ENCODE peak calls at places on chromosomes 7 and 10, in four cellular contexts. N is left ventricle myocardium inferior; Q is CD4-positive, alpha-beta T cell; B is transverse colon. Y is an unnamed sample.

GRCh38 chr10:124663228-124663627 is 81.0 kb downstream of the FAM53B start:
- DNase-seq in Q (no peak), B (no peak), N (no peak), Y (no peak)

GRCh38 chr7:55094122-55094690 is 75.4 kb downstream of the EGFR start:
- DNase-seq in B (no peak), Q (no peak), N (no peak), Y (no peak)

GRCh38 chr7:102072003-102072402 is 214.7 kb upstream of the SH2B2 start:
- DNase-seq in Q (no peak), B (no peak), N (no peak), Y (no peak)

GRCh38 chr7:99041526-99041925 is 102.4 kb downstream of the SMURF1 start:
- DNase-seq in Q (no peak), B (peak; percentile 55), N (no peak), Y (no peak)

GRCh38 chr7:29723599-29723998 is 82.7 kb upstream of the WIPF3 start:
- DNase-seq in B (no peak), N (no peak), Q (no peak), Y (no peak)

GRCh38 chr10:122233857-122234348 is 37.2 kb upstream of the BTBD16 start:
- DNase-seq in N (peak; percentile 70), Q (no peak), B (no peak), Y (no peak)

GRCh38 chr10:112649492-112650152 is 202.6 kb downstream of the VTI1A start:
- DNase-seq in B (no peak), Q (no peak), N (no peak), Y (no peak)

GRCh38 chr7:150566572-150566971 is 618 bp upstream of the GIMAP4 start:
- DNase-seq in B (no peak), Q (no peak), N (no peak), Y (no peak)

GRCh38 chr10:132110091-132110490 is 44.3 kb downstream of the JAKMIP3 start:
- DNase-seq in N (peak; percentile 11), B (no peak), Q (no peak), Y (no peak)

GRCh38 chr10:14751576-14752330 is 22.9 kb downstream of the FAM107B start:
- DNase-seq in N (peak; percentile 64), B (peak; percentile 38), Q (no peak), Y (no peak)

GRCh38 chr7:132865366-132865765 is 216.5 kb downstream of the CHCHD3 start:
- DNase-seq in B (no peak), Q (no peak), N (peak; percentile 15), Y (no peak)

GRCh38 chr10:75864717-75865116 is 433.3 kb downstream of the LRMDA start:
- DNase-seq in Q (no peak), N (no peak), B (no peak), Y (no peak)

GRCh38 chr7:43394441-43395130 is 188.3 kb upstream of the STK17A start:
- DNase-seq in Q (no peak), N (no peak), B (no peak), Y (no peak)

GRCh38 chr7:113113912-113114311 is 4.4 kb downstream of the SMIM30 start:
- DNase-seq in Q (no peak), N (no peak), B (no peak), Y (no peak)

GRCh38 chr7:80908360-80908797 is 10.5 kb downstream of the SEMA3C start:
- DNase-seq in B (no peak), N (no peak), Q (no peak), Y (no peak)

GRCh38 chr10:69839696-69840345 is 38.1 kb downstream of the COL13A1 start:
- DNase-seq in B (no peak), Q (no peak), N (no peak), Y (no peak)

GRCh38 chr7:98110249-98111022 is 3.8 kb downstream of the LMTK2 start:
- DNase-seq in Q (no peak), N (no peak), B (peak; percentile 51), Y (no peak)

GRCh38 chr7:12686894-12687212 is 580 bp upstream of the ARL4A start:
- DNase-seq in B (no peak), Q (no peak), N (no peak), Y (no peak)

GRCh38 chr7:6284055-6284400 is 11.6 kb upstream of the CYTH3 start:
- DNase-seq in B (no peak), N (no peak), Q (no peak), Y (no peak)

DNA sequence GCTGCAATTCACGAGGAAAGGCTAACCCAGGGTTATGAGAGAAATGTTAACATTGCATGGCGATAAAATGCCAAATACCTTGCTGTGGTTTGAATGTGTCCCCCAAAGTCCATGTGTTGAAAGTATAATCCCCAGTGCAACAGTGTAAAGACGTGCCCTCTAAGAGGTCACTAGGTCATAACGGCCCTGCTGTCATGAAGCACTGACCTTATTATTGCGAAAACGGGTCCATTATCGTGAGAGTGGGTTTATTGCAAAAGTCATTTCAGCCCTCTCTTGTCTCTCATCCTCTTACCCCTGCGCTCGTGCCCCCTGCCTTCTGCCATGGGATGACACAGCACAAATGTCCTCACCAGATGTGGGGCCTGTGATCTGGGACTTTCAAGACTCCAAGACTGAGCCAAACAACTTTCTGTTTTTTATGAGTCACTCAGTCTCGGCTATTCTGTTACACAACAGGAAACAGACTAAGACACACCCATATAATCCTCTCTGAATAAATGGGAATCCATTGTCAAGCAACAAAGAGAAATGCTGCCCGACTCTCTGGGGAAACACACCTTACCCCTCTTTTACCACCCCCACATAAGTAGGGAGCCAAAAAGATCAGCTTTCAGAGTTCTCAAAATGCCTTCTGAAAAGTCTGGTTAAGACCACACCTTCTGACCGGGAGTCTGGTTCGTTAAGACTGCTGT is 73.1 kb upstream of the UCN3 start:
- DNase-seq in Q (peak; percentile 73), N (peak; percentile 52), B (peak; percentile 43), Y (no peak)
- TF ChIP-seq CTCF in Q (no peak), N (no peak), B (no peak), Y (no peak)

GRCh38 chr7:155643804-155644177 is 670 bp upstream of the RBM33 start:
- DNase-seq in N (no peak), Q (no peak), B (no peak), Y (no peak)

GRCh38 chr7:155646669-155647068 is 2.2 kb downstream of the RBM33 start:
- DNase-seq in Q (no peak), N (no peak), B (no peak), Y (no peak)

GRCh38 chr7:155644178-155644970 is at the start of gene RBM33:
- DNase-seq in B (peak; percentile 81), N (peak; percentile 78), Q (peak; percentile 76), Y (peak; percentile 61)

GRCh38 chr7:155645652-155646051 is 1.2 kb downstream of the RBM33 start:
- DNase-seq in B (no peak), Q (no peak), N (no peak), Y (no peak)

GRCh38 chr7:155644971-155645509 is 579 bp downstream of the RBM33 start:
- DNase-seq in Q (peak; percentile 51), B (peak; percentile 38), N (peak; percentile 21), Y (peak; percentile 15)
- TF ChIP-seq CTCF in Q (no peak), B (no peak), N (no peak), Y (no peak)

GRCh38 chr7:121493553-121493952 is 97.4 kb upstream of the FAM3C start:
- DNase-seq in Q (no peak), N (no peak), B (no peak), Y (no peak)
- TF ChIP-seq CTCF in Q (no peak), N (no peak), B (no peak), Y (no peak)

GRCh38 chr7:4683884-4684565 is 1.9 kb downstream of the FOXK1 start:
- DNase-seq in Q (peak; percentile 40), B (peak; percentile 63), N (peak; percentile 68), Y (peak; percentile 30)
- TF ChIP-seq CTCF in Q (peak; percentile 69), B (peak; percentile 44), N (peak; percentile 19), Y (no peak)

GRCh38 chr7:127938588-127938987 is 92.6 kb downstream of the LRRC4 start:
- DNase-seq in N (no peak), Q (no peak), B (no peak), Y (no peak)
- TF ChIP-seq CTCF in N (no peak), Q (no peak), B (no peak), Y (no peak)

DNA sequence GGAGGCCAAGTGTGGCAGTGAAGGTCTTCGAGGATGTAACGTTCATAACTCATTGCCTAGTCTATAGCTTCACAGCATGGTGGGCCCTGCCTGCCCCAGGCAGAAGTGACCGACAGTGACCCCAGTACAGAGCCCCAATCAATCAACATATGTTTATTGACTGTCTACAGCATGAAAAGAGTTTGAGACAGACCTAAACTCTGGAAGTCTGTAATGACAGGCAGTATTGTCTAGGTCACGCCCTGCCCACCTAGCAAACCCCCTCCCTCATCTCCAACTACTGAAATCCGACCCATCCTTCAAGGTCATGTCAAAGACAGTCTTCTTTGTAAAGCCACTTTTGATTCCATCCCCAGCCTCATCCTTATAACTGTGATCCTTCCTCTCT is 43.9 kb downstream of the LYZL1 start:
- DNase-seq in N (no peak), B (no peak), Q (no peak), Y (no peak)
- TF ChIP-seq CTCF in N (no peak), B (no peak), Q (no peak), Y (no peak)

DNA sequence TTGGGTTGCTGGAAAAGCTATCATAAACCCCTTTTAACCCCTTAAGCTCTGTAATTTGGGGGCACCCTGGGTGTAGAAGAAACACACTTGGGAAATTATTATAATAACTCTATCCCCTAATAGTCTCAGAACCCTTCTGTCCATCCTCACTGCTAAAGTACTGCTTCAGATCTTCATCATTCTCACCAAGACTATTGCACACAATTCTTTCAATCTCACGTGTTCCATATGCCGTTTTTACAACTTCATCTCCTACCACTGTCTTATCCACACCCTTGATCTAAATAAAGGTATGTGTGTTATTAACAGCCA is 15.8 kb downstream of the ANKRD22 start:
- DNase-seq in B (no peak), Q (no peak), N (no peak), Y (no peak)
- TF ChIP-seq CTCF in B (no peak), Q (peak; percentile 59), N (no peak), Y (no peak)

GRCh38 chr10:58335306-58336005 is 650 bp downstream of the UBE2D1 start:
- DNase-seq in Q (no peak), N (peak; percentile 52), B (peak; percentile 27), Y (peak; percentile 5)

GRCh38 chr10:58336242-58336641 is 1.4 kb downstream of the UBE2D1 start:
- DNase-seq in B (no peak), Q (no peak), N (no peak), Y (no peak)

GRCh38 chr10:58330397-58330796 is 4.4 kb upstream of the UBE2D1 start:
- DNase-seq in Q (no peak), N (no peak), B (no peak), Y (no peak)

GRCh38 chr10:58334817-58335305 is at the start of gene UBE2D1:
- DNase-seq in N (peak; percentile 94), Q (peak; percentile 85), B (peak; percentile 95), Y (peak; percentile 85)
- TF ChIP-seq CTCF in N (peak; percentile 55), Q (no peak), B (no peak), Y (no peak)

DNA sequence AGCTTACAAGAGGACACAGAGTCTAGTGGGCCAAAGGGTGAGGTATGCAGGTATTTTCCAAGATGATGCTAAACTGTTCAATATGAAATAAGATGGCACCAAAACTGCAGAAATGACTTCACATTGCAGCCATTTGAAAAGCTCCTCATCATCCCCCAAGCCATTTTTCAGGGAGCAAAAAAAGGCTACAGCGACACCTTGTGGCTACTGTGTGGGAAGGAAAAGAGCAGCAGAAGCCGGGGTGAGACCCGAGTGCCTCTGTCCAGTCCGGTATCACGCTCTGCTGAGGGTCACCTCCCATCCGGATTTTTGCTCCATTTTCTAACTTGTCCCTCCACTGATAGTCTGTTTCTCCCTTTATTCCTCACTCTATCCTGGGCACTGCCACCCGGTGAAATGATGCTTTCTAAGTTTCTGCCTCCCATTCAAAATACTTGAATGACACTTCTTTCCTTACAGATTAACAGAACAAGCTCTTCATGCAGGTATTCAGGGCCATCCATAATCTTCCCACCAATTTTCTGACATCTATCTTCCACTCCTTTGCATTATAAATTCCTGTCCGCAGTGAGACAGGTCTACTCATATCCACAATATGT is 220.2 kb downstream of the DGKI start:
- DNase-seq in B (peak; percentile 28), Q (no peak), N (no peak), Y (no peak)
- TF ChIP-seq CTCF in B (peak; percentile 49), Q (peak; percentile 32), N (peak; percentile 77), Y (peak; percentile 60)

Y was measured in prostate gland.